ENCODE peak calls at places on chromosomes 3 and 15, in five cellular contexts. R is astrocyte of the spinal cord, T is lower leg skin, U is left ventricle myocardium inferior, W is NB4. L is an unnamed sample.
A peak's percentile ranks its signal among the peaks of the same experiment; 100 is the strongest.

GRCh38 chr3:55294557-55294956 is 192.5 kb downstream of the WNT5A start:
- DNase-seq in U (no peak), T (no peak), W (no peak), R (no peak), L (no peak)

GRCh38 chr3:12759097-12759679 is at the start of gene TMEM40:
- DNase-seq in R (no peak), W (no peak), U (no peak), T (peak; percentile 87), L (no peak)

GRCh38 chr3:13546667-13547171 is 2.2 kb upstream of the FBLN2 start:
- DNase-seq in W (no peak), T (no peak), U (peak; percentile 72), R (no peak), L (peak; percentile 33)

GRCh38 chr15:39096608-39097007 is 484.3 kb upstream of the THBS1 start:
- DNase-seq in U (no peak), W (no peak), R (no peak), T (no peak), L (no peak)

GRCh38 chr3:182909318-182910040 is 70.9 kb downstream of the DCUN1D1 start:
- DNase-seq in R (peak; percentile 29), U (no peak), T (no peak), W (peak; percentile 19), L (peak; percentile 63)

GRCh38 chr3:177516130-177517011 is 319.1 kb upstream of the TBL1XR1 start:
- DNase-seq in W (no peak), R (peak; percentile 95), T (no peak), U (peak; percentile 63), L (peak; percentile 98)

GRCh38 chr3:149763565-149763964 is 11.3 kb upstream of the COMMD2 start:
- DNase-seq in W (no peak), R (no peak), T (no peak), U (no peak), L (no peak)

GRCh38 chr3:31543375-31543774 is 10.7 kb downstream of the STT3B start:
- DNase-seq in R (no peak), W (no peak), U (no peak), T (no peak), L (peak; percentile 58)

GRCh38 chr3:188000361-188000861 is 153.5 kb upstream of the LPP start:
- DNase-seq in R (no peak), T (no peak), W (no peak), U (no peak), L (no peak)

GRCh38 chr15:66619152-66619903 is 53.5 kb upstream of the LCTL start:
- DNase-seq in U (peak; percentile 74), T (peak; percentile 95), W (peak; percentile 78), R (peak; percentile 69), L (peak; percentile 80)

GRCh38 chr3:125212096-125212508 is 446 bp downstream of the SLC12A8 start:
- DNase-seq in W (no peak), T (peak; percentile 85), R (no peak), U (no peak), L (no peak)

GRCh38 chr15:52252781-52253180 is 42.8 kb downstream of the MYO5C start:
- DNase-seq in T (no peak), W (peak; percentile 41), U (no peak), R (peak; percentile 94), L (peak; percentile 95)

GRCh38 chr3:62143843-62144450 is 229.4 kb downstream of the FEZF2 start:
- DNase-seq in W (no peak), R (no peak), T (no peak), U (no peak), L (no peak)

GRCh38 chr15:80689297-80689696 is 5.8 kb upstream of the ABHD17C start:
- DNase-seq in T (no peak), U (no peak), R (no peak), W (no peak), L (no peak)

GRCh38 chr3:115396801-115397200 is 226.5 kb upstream of the GAP43 start:
- DNase-seq in R (no peak), T (no peak), W (no peak), U (no peak), L (no peak)

GRCh38 chr15:69575387-69575786 is 122.8 kb downstream of the RPLP1 start:
- DNase-seq in T (no peak), W (no peak), R (no peak), U (no peak), L (no peak)

GRCh38 chr3:158407844-158408517 is 163.0 kb upstream of the MLF1 start:
- DNase-seq in R (no peak), T (no peak), U (no peak), W (no peak), L (no peak)

GRCh38 chr3:72335458-72336050 is 512.7 kb downstream of the SHQ1 start:
- DNase-seq in W (no peak), U (no peak), R (no peak), T (peak; percentile 78), L (no peak)

GRCh38 chr3:194043516-194043915 is 92.4 kb upstream of the HES1 start:
- DNase-seq in T (no peak), W (no peak), R (peak; percentile 77), U (no peak), L (peak; percentile 85)

GRCh38 chr3:158731938-158732855 is at the start of gene RARRES1:
- DNase-seq in U (peak; percentile 77), T (peak; percentile 90), R (peak; percentile 47), W (no peak), L (peak; percentile 68)

GRCh38 chr15:44501768-44502366 is 35.1 kb upstream of the EIF3J start:
- DNase-seq in W (peak; percentile 61), U (no peak), T (no peak), R (peak; percentile 68), L (peak; percentile 75)

GRCh38 chr3:30707825-30708224 is 101.4 kb downstream of the TGFBR2 start:
- DNase-seq in U (no peak), W (no peak), R (no peak), T (no peak), L (no peak)

GRCh38 chr3:183895296-183895695 is 10.6 kb upstream of the PARL start:
- DNase-seq in W (peak; percentile 57), U (no peak), R (peak; percentile 61), T (no peak), L (peak; percentile 79)

GRCh38 chr3:42515391-42515916 is 13.0 kb downstream of the VIPR1 start:
- DNase-seq in U (peak; percentile 80), R (no peak), W (no peak), T (peak; percentile 94), L (no peak)

GRCh38 chr3:136818851-136819783 is at the start of gene SLC35G2:
- DNase-seq in W (peak; percentile 86), R (peak; percentile 83), U (peak; percentile 54), T (peak; percentile 87), L (peak; percentile 81)

GRCh38 chr3:186255703-186256331 is 106.2 kb downstream of the DGKG start:
- DNase-seq in W (peak; percentile 74), U (no peak), R (no peak), T (peak; percentile 76), L (no peak)

GRCh38 chr15:101127503-101128076 is 124.3 kb downstream of the CHSY1 start:
- DNase-seq in R (peak; percentile 99), W (peak; percentile 85), U (peak; percentile 75), T (peak; percentile 93), L (peak; percentile 98)
- H3K4me3 ChIP-seq in R (no peak overlapping the region), W (peak overlapping the region; percentile 41), U (no peak overlapping the region), T (no peak overlapping the region), L (no peak overlapping the region)

GRCh38 chr3:159818399-159818798 is 170.2 kb upstream of the IL12A start:
- DNase-seq in U (peak; percentile 57), T (no peak), R (no peak), W (no peak), L (no peak)

GRCh38 chr3:159821148-159821547 is 167.5 kb upstream of the IL12A start:
- DNase-seq in U (no peak), R (peak; percentile 90), W (no peak), T (no peak), L (peak; percentile 46)

GRCh38 chr3:159821737-159822136 is 166.9 kb upstream of the IL12A start:
- DNase-seq in U (no peak), R (no peak), W (no peak), T (no peak), L (no peak)

GRCh38 chr3:159818997-159819500 is 169.6 kb upstream of the IL12A start:
- DNase-seq in U (no peak), W (no peak), T (no peak), R (no peak), L (no peak)

DNA sequence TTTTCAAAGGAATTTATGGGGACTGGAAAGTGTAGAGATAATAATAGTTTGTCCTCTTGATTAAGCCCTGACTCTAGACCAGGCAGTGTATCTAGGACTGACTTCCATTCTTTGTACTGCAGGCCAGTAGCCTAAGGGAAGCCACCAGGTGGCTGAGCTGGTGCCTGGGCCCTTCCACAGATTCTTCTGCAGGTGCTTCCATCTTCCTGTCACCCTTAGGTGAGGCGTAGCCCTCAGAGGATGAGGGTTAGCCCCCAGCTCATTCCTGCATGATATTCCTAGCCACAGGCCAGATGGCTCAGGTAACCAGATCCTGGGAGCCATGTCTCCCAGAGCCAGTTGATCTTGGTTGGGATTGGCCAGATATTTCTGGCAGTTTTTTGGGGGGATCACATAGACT is 169.0 kb upstream of the IL12A start:
- DNase-seq in T (no peak), U (no peak), W (no peak), R (no peak), L (no peak)
- TF ChIP-seq CTCF in T (no peak), U (no peak), W (no peak), R (no peak), L (no peak)

DNA sequence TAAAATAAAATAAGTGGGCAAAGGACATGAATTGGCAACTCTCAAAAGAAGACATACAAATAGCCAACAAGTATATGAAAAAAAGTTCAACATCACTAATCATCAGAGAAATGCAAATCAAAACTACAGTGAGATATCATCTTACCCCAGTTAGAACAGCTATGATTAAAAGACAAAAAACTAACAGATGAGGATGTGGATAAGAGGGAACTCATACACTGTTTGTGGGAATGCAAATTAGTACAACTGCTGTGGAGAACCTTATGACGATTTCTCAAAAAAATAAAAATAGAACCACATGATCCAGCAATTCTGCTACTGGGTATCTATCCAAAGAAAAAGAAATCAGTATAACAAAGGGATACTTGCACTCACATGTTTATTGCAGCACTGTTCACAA is 28.7 kb downstream of the NEK10 start:
- DNase-seq in W (no peak), T (no peak), U (no peak), R (no peak), L (no peak)
- H3K4me3 ChIP-seq in W (no peak overlapping the region), T (no peak overlapping the region), U (no peak overlapping the region), R (no peak overlapping the region), L (no peak overlapping the region)

GRCh38 chr3:58529516-58530353 is 7.3 kb downstream of the ACOX2 start:
- DNase-seq in T (peak; percentile 84), U (no peak), R (no peak), W (peak; percentile 69), L (peak; percentile 59)
- TF ChIP-seq CTCF in T (no peak), U (no peak), R (peak; percentile 55), W (peak; percentile 50), L (peak; percentile 67)

DNA sequence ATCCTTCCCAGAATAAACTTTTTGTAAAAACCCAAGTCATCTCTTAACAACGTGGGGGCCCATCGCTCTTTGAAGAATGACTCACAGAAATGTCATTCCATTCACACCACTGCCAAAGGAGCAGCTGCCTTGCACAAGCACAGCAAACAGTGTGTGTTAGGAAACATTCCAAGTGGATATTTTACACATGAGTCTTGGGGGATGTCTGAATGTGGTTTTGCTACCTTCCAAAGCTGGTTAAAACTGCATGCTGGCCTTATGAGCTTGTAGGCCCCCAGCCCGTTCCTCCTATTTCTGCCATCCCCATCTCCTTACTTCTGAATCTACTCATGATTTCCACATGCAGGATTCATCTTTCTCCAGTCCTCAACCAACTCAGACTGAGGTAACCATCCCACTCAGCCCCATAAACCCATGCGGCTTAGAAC is 130.8 kb downstream of the CPNE4 start:
- DNase-seq in W (no peak), U (no peak), R (peak; percentile 99), T (no peak), L (peak; percentile 92)
- H3K4me3 ChIP-seq in W (no peak overlapping the region), U (no peak overlapping the region), R (no peak overlapping the region), T (no peak overlapping the region), L (no peak overlapping the region)